ENCODE peak calls at places on chromosomes 4 and X, in six cellular contexts. N is K562, Y is mammary epithelial cell, O is HCT116, D is neural progenitor cell, T is fibroblast of lung. U is an unnamed sample. For H3K36me3, the result is how much of the 10 kb centered on the place peaks cover.

GRCh38 chr4:55178226-55179005 is 53.0 kb upstream of the KDR start:
- DNase-seq in D (no peak), Y (no peak), N (no peak), T (no peak), O (no peak), U (no peak)

GRCh38 chr4:94419956-94420355 is 31.8 kb upstream of the PDLIM5 start:
- DNase-seq in T (peak), O (no peak), D (no peak), Y (peak), N (peak), U (peak)

GRCh38 chrX:40933132-40934078 is 151.8 kb upstream of the USP9X start:
- DNase-seq in Y (no peak), N (peak), D (peak), T (peak), O (no peak), U (no peak)

GRCh38 chr4:8830611-8831200 is 40.9 kb downstream of the HMX1 start:
- DNase-seq in D (no peak), T (no peak), Y (no peak), O (no peak), N (no peak), U (no peak)

GRCh38 chrX:6052111-6052745 is 176.4 kb downstream of the NLGN4X start:
- DNase-seq in O (no peak), N (no peak), Y (peak), D (no peak), T (no peak), U (no peak)

GRCh38 chr4:157075811-157076577 is at the start of gene GLRB:
- DNase-seq in T (peak), D (peak), N (no peak), Y (peak), O (no peak), U (no peak)

GRCh38 chr4:3512279-3512678 is 19.9 kb downstream of the LRPAP1 start:
- DNase-seq in Y (no peak), T (no peak), D (no peak), N (no peak), O (no peak), U (no peak)

GRCh38 chr4:74624351-74625151 is 169.8 kb downstream of the BTC start:
- DNase-seq in N (no peak), D (no peak), T (peak), Y (peak), O (peak), U (no peak)

GRCh38 chr4:36310793-36311192 is 29.4 kb downstream of the DTHD1 start:
- DNase-seq in D (no peak), N (no peak), O (no peak), Y (no peak), T (no peak), U (no peak)

GRCh38 chrX:22313757-22314156 is 41.0 kb downstream of the CBLL2 start:
- DNase-seq in T (no peak), O (no peak), Y (no peak), D (no peak), N (no peak), U (no peak)

GRCh38 chr4:125115941-125116340 is 198.8 kb upstream of the FAT4 start:
- DNase-seq in T (peak), D (no peak), N (no peak), O (no peak), Y (no peak), U (no peak)

GRCh38 chrX:40107291-40108083 is 9.7 kb upstream of the BCOR start:
- DNase-seq in O (peak), D (peak), Y (no peak), T (no peak), N (no peak), U (no peak)

GRCh38 chrX:103157511-103158316 is 57.2 kb upstream of the BEX4 start:
- DNase-seq in D (peak), O (no peak), Y (peak), N (peak), T (peak), U (no peak)

GRCh38 chr4:15777697-15778096 is 431 bp upstream of the CD38 start:
- DNase-seq in T (no peak), N (no peak), O (no peak), D (no peak), Y (no peak), U (no peak)
- TF ChIP-seq EZH2 in T (no peak), N (no peak), O (no peak), D (no peak), Y (no peak), U (no peak)

GRCh38 chrX:67555578-67556203 is 11.9 kb downstream of the AR start:
- DNase-seq in N (peak), D (peak), O (no peak), T (peak), Y (peak), U (no peak)
- H3K27ac ChIP-seq in N (no peak), D (no peak), O (no peak), T (no peak), Y (no peak), U (no peak)

GRCh38 chr4:39510348-39510929 is 16.8 kb downstream of the UGDH start:
- DNase-seq in T (no peak), D (no peak), N (no peak), Y (no peak), O (no peak), U (no peak)
- H3K36me3 ChIP-seq in T (under half), D (under half), N (half or more), Y (under half), O (under half), U (under half)

GRCh38 chrX:72307646-72308051 is 1.9 kb upstream of the CITED1 start:
- DNase-seq in N (no peak), O (no peak), Y (no peak), T (no peak), D (peak), U (no peak)

GRCh38 chrX:72305286-72306084 is at the start of gene CITED1:
- DNase-seq in D (peak), O (no peak), T (no peak), Y (peak), N (no peak), U (no peak)

GRCh38 chrX:72306851-72307645 is 1.3 kb upstream of the CITED1 start:
- DNase-seq in N (peak), Y (peak), O (peak), T (peak), D (peak), U (no peak)

GRCh38 chrX:72304877-72305276 is 837 bp downstream of the CITED1 start:
- DNase-seq in Y (no peak), N (no peak), D (peak), T (no peak), O (no peak), U (no peak)

DNA sequence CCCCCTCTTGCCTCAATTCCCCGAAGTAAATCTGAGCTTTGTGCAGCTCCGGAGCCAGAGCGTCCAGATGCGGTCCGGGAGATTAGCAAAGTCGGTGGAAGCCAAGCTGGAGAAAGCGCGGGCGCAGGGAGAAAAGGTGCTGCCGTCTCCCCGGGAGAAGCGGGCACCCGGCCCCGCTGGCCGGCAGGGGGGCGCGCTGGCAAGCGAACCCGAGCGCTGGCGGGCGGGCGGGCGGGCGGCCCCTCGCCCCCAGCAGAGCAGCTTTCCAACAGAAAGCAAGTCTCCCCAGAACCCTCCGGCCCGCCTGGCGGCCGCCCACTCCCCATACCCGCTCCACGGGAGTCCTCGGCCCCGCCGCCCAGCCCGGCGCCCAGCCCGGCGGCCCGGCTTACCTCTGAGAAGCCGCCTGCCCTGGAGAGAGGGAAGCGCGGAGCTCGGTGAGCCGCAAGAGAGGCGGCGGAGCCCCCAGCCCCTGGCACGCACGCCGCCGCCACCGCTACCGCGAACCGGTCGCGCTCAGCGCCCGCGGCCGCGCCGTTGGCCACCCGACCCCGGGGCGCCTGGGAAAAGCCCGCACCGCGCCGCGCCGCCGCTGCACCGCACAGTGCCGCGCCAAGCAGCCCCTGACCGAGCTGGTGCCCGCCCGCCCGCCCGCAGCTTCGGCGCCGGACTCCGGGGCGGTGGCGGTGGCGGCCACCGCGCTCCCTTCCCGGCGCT is 529 bp upstream of the CITED1 start:
- DNase-seq in Y (no peak), O (no peak), D (peak), T (no peak), N (peak), U (no peak)
- TF ChIP-seq EZH2 in Y (no peak), O (no peak), D (no peak), T (no peak), N (no peak), U (no peak)

DNA sequence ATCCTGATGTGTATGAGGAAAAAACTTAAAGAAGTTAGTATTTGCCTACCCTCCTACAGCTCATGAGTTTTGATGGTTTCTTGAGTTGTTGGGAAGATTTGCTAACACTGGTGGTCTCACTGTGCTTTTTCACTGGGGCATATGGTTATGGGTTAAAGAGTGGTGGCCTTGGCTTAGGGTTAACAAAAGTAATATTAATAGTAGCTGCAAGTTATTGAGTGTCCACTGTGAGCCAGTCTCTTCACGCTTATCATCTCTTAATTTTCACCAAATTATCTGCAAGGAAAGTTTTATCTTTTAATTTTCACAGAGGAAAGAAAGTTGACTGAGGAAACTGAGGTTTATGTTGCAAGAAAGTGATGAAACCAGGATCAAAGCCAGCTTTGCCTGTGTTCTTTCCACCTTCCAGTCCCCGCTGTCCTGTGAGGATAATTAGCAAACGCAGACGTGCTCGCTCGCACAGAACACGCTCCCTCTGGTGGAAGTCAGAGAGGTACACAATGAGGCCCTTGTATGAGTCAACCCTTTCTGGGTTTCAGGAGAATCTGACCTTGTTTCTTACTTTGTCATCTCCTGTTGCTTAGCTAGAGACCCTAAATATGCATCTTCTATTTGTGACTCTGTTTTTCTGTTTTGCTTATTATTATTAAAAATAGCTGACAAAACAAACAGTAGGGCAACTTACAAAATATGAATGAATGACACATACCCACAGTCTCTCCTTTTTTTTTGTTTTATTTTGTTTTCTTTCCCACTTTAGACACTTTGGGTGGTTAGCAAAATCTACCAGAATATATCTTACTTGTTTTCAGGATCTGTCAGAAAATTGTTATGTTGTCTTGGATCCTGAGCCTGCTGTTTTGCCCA is 94.3 kb downstream of the DDIT4L start:
- DNase-seq in T (peak), N (peak), Y (peak), D (peak), O (peak), U (no peak)
- H3K27ac ChIP-seq in T (no peak), N (no peak), Y (no peak), D (no peak), O (no peak), U (no peak)

DNA sequence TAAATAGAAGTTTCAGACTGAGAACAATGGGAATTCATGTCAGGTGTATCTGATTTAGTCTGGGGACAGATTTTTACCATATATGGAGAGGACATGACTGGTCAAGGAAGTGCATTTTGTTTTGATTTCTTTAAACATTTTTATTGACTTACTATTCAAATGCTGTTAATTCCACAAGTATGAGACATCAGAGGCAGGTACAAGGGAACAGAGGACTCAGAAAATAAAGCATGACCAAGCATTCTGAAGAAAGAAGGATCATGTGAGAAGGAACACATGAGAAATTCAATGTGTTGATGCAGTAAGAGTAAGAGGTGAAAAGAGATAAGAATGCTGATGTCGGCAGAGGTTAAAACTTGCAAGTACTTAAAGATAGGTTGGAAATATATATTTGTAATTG is 1452.6 kb downstream of the PCDH7 start:
- DNase-seq in O (no peak), N (no peak), T (peak), D (no peak), Y (peak), U (peak)
- H3K36me3 ChIP-seq in O (under half), N (under half), T (under half), D (under half), Y (under half), U (under half)

GRCh38 chrX:20487227-20487626 is 220.5 kb upstream of the RPS6KA3 start:
- DNase-seq in D (no peak), O (peak), T (no peak), Y (peak), N (no peak), U (peak)

GRCh38 chrX:20488473-20488872 is 221.8 kb upstream of the RPS6KA3 start:
- DNase-seq in T (no peak), O (no peak), N (no peak), D (no peak), Y (no peak), U (no peak)
- TF ChIP-seq EZH2 in T (no peak), O (no peak), N (no peak), D (no peak), Y (no peak), U (no peak)

DNA sequence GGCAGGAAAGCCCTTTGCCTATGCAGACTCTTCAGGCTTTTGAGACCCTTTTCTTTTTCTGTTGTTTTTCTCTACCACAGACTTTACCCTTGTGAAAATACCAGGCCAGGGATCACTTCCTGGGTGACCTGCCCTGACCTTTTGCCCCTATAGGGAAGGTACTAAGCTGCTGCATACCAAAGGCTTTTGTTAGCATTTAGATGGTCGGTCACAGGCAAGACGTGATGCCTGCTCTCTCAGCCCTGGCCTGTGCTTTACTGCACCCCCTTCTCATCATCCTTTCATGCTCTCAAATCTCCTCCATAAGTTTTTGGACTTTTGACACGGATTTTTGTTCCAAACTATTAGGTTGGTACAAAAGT is 98.2 kb downstream of the ARHGAP10 start:
- DNase-seq in Y (no peak), T (no peak), O (no peak), D (peak), N (no peak), U (no peak)
- H3K27ac ChIP-seq in Y (peak), T (no peak), O (no peak), D (peak), N (no peak), U (peak)

U was measured in keratinocyte.